ENCODE peak calls at places on chromosomes 12 and 14, in eight cellular contexts. One of them, this sample, is unnamed.

GRCh38 chr14:32933943-32934890 is 4.5 kb upstream of the NPAS3 start:
- DNase-seq in cardiac muscle cell: peak; percentile 70
- DNase-seq in pancreas: peak; percentile 22
- DNase-seq in ovary: peak; percentile 30
- DNase-seq in GM23338: peak; percentile 53
- DNase-seq in neuronal stem cell: peak; percentile 63
- DNase-seq in lower lobe of right lung: no peak
- DNase-seq in left ventricle myocardium inferior: no peak
- DNase-seq in this sample: no peak

GRCh38 chr12:96456265-96456974 is 33.0 kb upstream of the CFAP54 start:
- DNase-seq in cardiac muscle cell: no peak
- DNase-seq in pancreas: no peak
- DNase-seq in ovary: no peak
- DNase-seq in GM23338: no peak
- DNase-seq in neuronal stem cell: no peak
- DNase-seq in lower lobe of right lung: no peak
- DNase-seq in left ventricle myocardium inferior: no peak
- DNase-seq in this sample: no peak

GRCh38 chr14:72523397-72524157 is 370.3 kb downstream of the DPF3 start:
- DNase-seq in cardiac muscle cell: no peak
- DNase-seq in pancreas: no peak
- DNase-seq in ovary: no peak
- DNase-seq in GM23338: no peak
- DNase-seq in neuronal stem cell: no peak
- DNase-seq in lower lobe of right lung: no peak
- DNase-seq in left ventricle myocardium inferior: no peak
- DNase-seq in this sample: no peak

GRCh38 chr12:4112290-4112689 is 161.3 kb upstream of the CCND2 start:
- DNase-seq in cardiac muscle cell: no peak
- DNase-seq in pancreas: no peak
- DNase-seq in ovary: no peak
- DNase-seq in GM23338: no peak
- DNase-seq in neuronal stem cell: no peak
- DNase-seq in lower lobe of right lung: no peak
- DNase-seq in left ventricle myocardium inferior: no peak
- DNase-seq in this sample: no peak

GRCh38 chr12:19737019-19737418 is 297.7 kb downstream of the AEBP2 start:
- DNase-seq in cardiac muscle cell: no peak
- DNase-seq in pancreas: no peak
- DNase-seq in ovary: no peak
- DNase-seq in GM23338: no peak
- DNase-seq in neuronal stem cell: no peak
- DNase-seq in lower lobe of right lung: no peak
- DNase-seq in left ventricle myocardium inferior: no peak
- DNase-seq in this sample: no peak

GRCh38 chr12:113831016-113831415 is 135.1 kb downstream of the RBM19 start:
- DNase-seq in cardiac muscle cell: no peak
- DNase-seq in pancreas: no peak
- DNase-seq in ovary: no peak
- DNase-seq in GM23338: no peak
- DNase-seq in neuronal stem cell: no peak
- DNase-seq in lower lobe of right lung: no peak
- DNase-seq in left ventricle myocardium inferior: no peak
- DNase-seq in this sample: no peak

GRCh38 chr12:6828671-6829531 is 694 bp downstream of the P3H3 start:
- DNase-seq in cardiac muscle cell: peak; percentile 72
- DNase-seq in pancreas: peak; percentile 65
- DNase-seq in ovary: peak; percentile 68
- DNase-seq in GM23338: peak; percentile 89
- DNase-seq in neuronal stem cell: no peak
- DNase-seq in lower lobe of right lung: no peak
- DNase-seq in left ventricle myocardium inferior: peak; percentile 50
- DNase-seq in this sample: peak; percentile 55

GRCh38 chr14:35879141-35879648 is 53.1 kb downstream of the BRMS1L start:
- DNase-seq in cardiac muscle cell: no peak
- DNase-seq in pancreas: no peak
- DNase-seq in ovary: no peak
- DNase-seq in GM23338: no peak
- DNase-seq in neuronal stem cell: no peak
- DNase-seq in lower lobe of right lung: no peak
- DNase-seq in left ventricle myocardium inferior: no peak
- DNase-seq in this sample: no peak

GRCh38 chr12:56760460-56760859 is 2.7 kb upstream of the HSD17B6 start:
- DNase-seq in cardiac muscle cell: no peak
- DNase-seq in pancreas: no peak
- DNase-seq in ovary: no peak
- DNase-seq in GM23338: no peak
- DNase-seq in neuronal stem cell: no peak
- DNase-seq in lower lobe of right lung: no peak
- DNase-seq in left ventricle myocardium inferior: no peak
- DNase-seq in this sample: no peak

GRCh38 chr12:92558806-92559205 is 144.0 kb upstream of the PLEKHG7 start:
- DNase-seq in cardiac muscle cell: no peak
- DNase-seq in pancreas: no peak
- DNase-seq in ovary: no peak
- DNase-seq in GM23338: no peak
- DNase-seq in neuronal stem cell: no peak
- DNase-seq in lower lobe of right lung: no peak
- DNase-seq in left ventricle myocardium inferior: no peak
- DNase-seq in this sample: no peak

GRCh38 chr12:112998997-112999767 is 20.9 kb downstream of the OAS2 start:
- DNase-seq in cardiac muscle cell: no peak
- DNase-seq in pancreas: no peak
- DNase-seq in ovary: no peak
- DNase-seq in GM23338: no peak
- DNase-seq in neuronal stem cell: no peak
- DNase-seq in lower lobe of right lung: no peak
- DNase-seq in left ventricle myocardium inferior: no peak
- DNase-seq in this sample: no peak

GRCh38 chr12:62767506-62767905 is 167.4 kb downstream of the PPM1H start:
- DNase-seq in cardiac muscle cell: no peak
- DNase-seq in pancreas: no peak
- DNase-seq in ovary: no peak
- DNase-seq in GM23338: no peak
- DNase-seq in neuronal stem cell: no peak
- DNase-seq in lower lobe of right lung: no peak
- DNase-seq in left ventricle myocardium inferior: no peak
- DNase-seq in this sample: no peak

GRCh38 chr14:68450391-68451120 is 342.3 kb downstream of the ZFP36L1 start:
- DNase-seq in cardiac muscle cell: no peak
- DNase-seq in pancreas: no peak
- DNase-seq in ovary: no peak
- DNase-seq in GM23338: no peak
- DNase-seq in neuronal stem cell: no peak
- DNase-seq in lower lobe of right lung: no peak
- DNase-seq in left ventricle myocardium inferior: no peak
- DNase-seq in this sample: no peak

GRCh38 chr14:97703006-97703760 is 906.0 kb downstream of the VRK1 start:
- DNase-seq in cardiac muscle cell: no peak
- DNase-seq in pancreas: no peak
- DNase-seq in ovary: no peak
- DNase-seq in GM23338: no peak
- DNase-seq in neuronal stem cell: no peak
- DNase-seq in lower lobe of right lung: no peak
- DNase-seq in left ventricle myocardium inferior: no peak
- DNase-seq in this sample: peak; percentile 48

GRCh38 chr12:12333407-12333831 is 16.6 kb downstream of the MANSC1 start:
- DNase-seq in cardiac muscle cell: no peak
- DNase-seq in pancreas: peak; percentile 66
- DNase-seq in ovary: no peak
- DNase-seq in GM23338: no peak
- DNase-seq in neuronal stem cell: no peak
- DNase-seq in lower lobe of right lung: no peak
- DNase-seq in left ventricle myocardium inferior: no peak
- DNase-seq in this sample: no peak

GRCh38 chr12:3527181-3527580 is 36.2 kb downstream of the PRMT8 start:
- DNase-seq in cardiac muscle cell: no peak
- DNase-seq in pancreas: no peak
- DNase-seq in ovary: no peak
- DNase-seq in GM23338: no peak
- DNase-seq in neuronal stem cell: no peak
- DNase-seq in lower lobe of right lung: no peak
- DNase-seq in left ventricle myocardium inferior: no peak
- DNase-seq in this sample: no peak

GRCh38 chr14:61911534-61911933 is 149.3 kb downstream of the SNAPC1 start:
- DNase-seq in cardiac muscle cell: no peak
- DNase-seq in pancreas: no peak
- DNase-seq in ovary: no peak
- DNase-seq in GM23338: peak; percentile 19
- DNase-seq in neuronal stem cell: no peak
- DNase-seq in lower lobe of right lung: no peak
- DNase-seq in left ventricle myocardium inferior: no peak
- DNase-seq in this sample: no peak

GRCh38 chr12:170361-171225 is 43.4 kb downstream of the SLC6A12 start:
- DNase-seq in cardiac muscle cell: no peak
- DNase-seq in pancreas: no peak
- DNase-seq in ovary: no peak
- DNase-seq in GM23338: no peak
- DNase-seq in neuronal stem cell: no peak
- DNase-seq in lower lobe of right lung: no peak
- DNase-seq in left ventricle myocardium inferior: no peak
- DNase-seq in this sample: no peak

GRCh38 chr12:53653595-53653994 is 22.3 kb downstream of the ATP5MC2 start:
- DNase-seq in cardiac muscle cell: no peak
- DNase-seq in pancreas: no peak
- DNase-seq in ovary: no peak
- DNase-seq in GM23338: no peak
- DNase-seq in neuronal stem cell: no peak
- DNase-seq in lower lobe of right lung: no peak
- DNase-seq in left ventricle myocardium inferior: no peak
- DNase-seq in this sample: no peak
- H3K27ac ChIP-seq in cardiac muscle cell: no peak overlapping the region
- H3K27ac ChIP-seq in pancreas: no peak overlapping the region
- H3K27ac ChIP-seq in ovary: no peak overlapping the region
- H3K27ac ChIP-seq in GM23338: no peak overlapping the region
- H3K27ac ChIP-seq in neuronal stem cell: no peak overlapping the region
- H3K27ac ChIP-seq in lower lobe of right lung: no peak overlapping the region
- H3K27ac ChIP-seq in left ventricle myocardium inferior: no peak overlapping the region
- H3K27ac ChIP-seq in this sample: no peak overlapping the region

DNA sequence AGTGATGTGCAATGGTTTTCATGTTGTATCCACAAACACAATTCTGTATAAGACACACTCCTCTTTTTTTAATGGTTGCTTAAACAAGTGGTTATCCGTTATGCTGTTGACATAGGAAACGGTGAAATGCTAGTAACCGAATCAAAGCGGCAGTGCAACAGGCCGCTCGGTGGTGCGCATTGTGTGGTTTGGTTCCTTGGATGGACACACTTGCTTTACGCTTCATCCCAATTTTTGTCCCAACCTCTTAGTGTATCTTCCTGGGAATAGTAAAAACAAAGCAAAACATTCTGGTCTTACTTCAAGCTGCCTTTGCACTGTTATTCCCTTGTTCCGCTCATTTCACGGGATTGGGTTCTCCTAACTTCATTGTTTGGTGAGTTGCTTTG is 625 bp upstream of the PTGER2 start:
- DNase-seq in cardiac muscle cell: no peak
- DNase-seq in pancreas: no peak
- DNase-seq in ovary: no peak
- DNase-seq in GM23338: peak; percentile 11
- DNase-seq in neuronal stem cell: no peak
- DNase-seq in lower lobe of right lung: no peak
- DNase-seq in left ventricle myocardium inferior: no peak
- DNase-seq in this sample: peak; percentile 27
- H3K27ac ChIP-seq in cardiac muscle cell: no peak overlapping the region
- H3K27ac ChIP-seq in pancreas: peak overlapping the region; percentile 0
- H3K27ac ChIP-seq in ovary: peak overlapping the region; percentile 57
- H3K27ac ChIP-seq in GM23338: no peak overlapping the region
- H3K27ac ChIP-seq in neuronal stem cell: no peak overlapping the region
- H3K27ac ChIP-seq in lower lobe of right lung: peak overlapping the region; percentile 84
- H3K27ac ChIP-seq in left ventricle myocardium inferior: no peak overlapping the region
- H3K27ac ChIP-seq in this sample: peak overlapping the region; percentile 62

DNA sequence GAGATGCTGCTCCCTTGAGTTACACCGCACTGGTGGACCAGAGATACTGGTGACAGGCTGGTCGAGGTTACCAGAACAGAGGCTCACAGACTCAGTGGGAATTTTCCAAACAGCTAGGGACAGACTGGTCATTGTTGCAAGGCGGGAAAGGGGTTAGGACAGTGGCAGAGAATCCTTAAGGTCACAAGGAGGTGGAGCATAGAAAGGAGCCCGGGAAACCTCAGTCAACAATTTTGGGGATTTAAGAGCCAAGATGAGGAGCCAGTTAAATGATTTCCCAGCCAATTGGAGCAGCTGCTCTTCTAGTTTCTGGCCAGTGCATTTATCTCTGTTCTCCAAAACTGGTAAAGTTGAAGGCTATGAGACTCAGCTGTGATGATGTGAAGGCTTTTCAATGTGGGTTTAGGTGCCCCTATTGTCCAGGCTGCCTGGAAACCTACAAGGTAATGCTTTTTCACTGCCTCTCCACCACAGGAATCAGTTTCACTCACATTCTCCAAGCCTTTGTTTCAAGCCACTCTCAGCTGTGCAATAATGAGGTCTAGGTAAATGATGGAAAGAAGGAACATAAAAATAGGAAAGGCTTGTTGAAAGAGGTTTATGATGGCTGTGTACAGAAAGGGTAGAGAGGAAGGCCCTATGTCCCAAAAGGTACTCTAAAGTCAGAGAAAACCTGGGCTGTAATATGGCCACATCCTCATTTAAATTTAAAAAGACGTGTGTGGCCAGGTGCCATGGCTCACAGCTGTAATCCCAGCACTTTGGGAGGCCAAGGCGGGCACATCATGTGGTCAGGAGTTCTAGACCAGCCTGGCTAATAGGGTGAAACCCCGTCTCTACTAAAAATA is 7.0 kb upstream of the TNS2 start:
- DNase-seq in cardiac muscle cell: no peak
- DNase-seq in pancreas: no peak
- DNase-seq in ovary: no peak
- DNase-seq in GM23338: peak; percentile 51
- DNase-seq in neuronal stem cell: no peak
- DNase-seq in lower lobe of right lung: no peak
- DNase-seq in left ventricle myocardium inferior: no peak
- DNase-seq in this sample: no peak
- H3K27ac ChIP-seq in cardiac muscle cell: peak overlapping the region; percentile 58
- H3K27ac ChIP-seq in pancreas: no peak overlapping the region
- H3K27ac ChIP-seq in ovary: no peak overlapping the region
- H3K27ac ChIP-seq in GM23338: peak overlapping the region; percentile 74
- H3K27ac ChIP-seq in neuronal stem cell: peak overlapping the region; percentile 61
- H3K27ac ChIP-seq in lower lobe of right lung: no peak overlapping the region
- H3K27ac ChIP-seq in left ventricle myocardium inferior: peak overlapping the region; percentile 100
- H3K27ac ChIP-seq in this sample: no peak overlapping the region

DNA sequence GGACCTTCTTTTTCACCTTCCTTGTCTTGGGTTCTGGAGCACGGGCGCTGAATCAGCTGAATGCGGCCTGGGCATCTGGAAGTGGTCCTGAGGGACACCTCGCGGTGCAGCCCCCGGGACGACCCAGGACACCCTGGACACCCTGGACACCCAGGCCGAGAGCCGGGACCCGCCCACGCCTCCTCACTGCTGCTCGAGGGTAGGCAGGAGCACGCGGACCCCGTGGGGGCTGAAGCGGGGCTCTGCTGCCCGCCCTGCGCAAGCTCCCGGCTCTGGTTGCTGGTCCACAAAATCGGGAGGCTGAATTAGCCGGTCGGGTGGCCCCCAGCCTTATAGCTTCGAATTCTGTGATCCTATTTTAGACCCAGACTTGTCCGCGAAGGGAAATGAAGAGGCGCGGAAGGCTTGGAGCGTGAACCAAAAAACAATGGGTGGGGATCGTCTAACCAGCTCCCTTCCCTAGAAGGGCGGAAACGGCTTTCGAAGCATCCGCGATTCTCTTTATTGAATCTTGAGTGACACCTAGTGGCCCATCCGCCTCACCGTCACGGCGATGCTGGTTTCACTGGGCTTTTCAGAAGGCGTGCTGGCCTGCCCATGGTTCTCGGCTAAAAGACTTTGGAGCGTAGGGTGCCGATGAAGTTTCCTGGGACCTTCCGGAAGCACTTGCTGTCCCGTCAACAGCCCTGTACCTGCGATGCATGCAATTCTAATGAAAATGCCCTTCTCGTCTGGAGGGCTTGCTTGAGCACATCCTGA is 46.3 kb upstream of the PLXNC1 start:
- DNase-seq in cardiac muscle cell: peak; percentile 92
- DNase-seq in pancreas: peak; percentile 75
- DNase-seq in ovary: peak; percentile 81
- DNase-seq in GM23338: peak; percentile 97
- DNase-seq in neuronal stem cell: peak; percentile 85
- DNase-seq in lower lobe of right lung: peak; percentile 89
- DNase-seq in left ventricle myocardium inferior: peak; percentile 84
- DNase-seq in this sample: peak; percentile 73
- H3K27ac ChIP-seq in cardiac muscle cell: no peak overlapping the region
- H3K27ac ChIP-seq in pancreas: no peak overlapping the region
- H3K27ac ChIP-seq in ovary: no peak overlapping the region
- H3K27ac ChIP-seq in GM23338: no peak overlapping the region
- H3K27ac ChIP-seq in neuronal stem cell: no peak overlapping the region
- H3K27ac ChIP-seq in lower lobe of right lung: no peak overlapping the region
- H3K27ac ChIP-seq in left ventricle myocardium inferior: peak overlapping the region; percentile 63
- H3K27ac ChIP-seq in this sample: peak overlapping the region; percentile 69